ENCODE peak calls at places on chromosomes 12 and 14, in seven cellular contexts. One of them, this sample, is unnamed.

GRCh38 chr12:76611533-76611932 is 52.0 kb upstream of the OSBPL8 start:
- DNase-seq in endothelial cell of umbilical vein: no peak
- DNase-seq in K562: no peak
- DNase-seq in HepG2: no peak
- DNase-seq in HCT116: no peak
- DNase-seq in GM12878: no peak
- DNase-seq in GM23338: no peak
- DNase-seq in this sample: no peak

GRCh38 chr14:54211562-54212308 is 185.1 kb upstream of the CDKN3 start:
- DNase-seq in endothelial cell of umbilical vein: peak; percentile 86
- DNase-seq in K562: no peak
- DNase-seq in HepG2: no peak
- DNase-seq in HCT116: peak; percentile 64
- DNase-seq in GM12878: no peak
- DNase-seq in GM23338: no peak
- DNase-seq in this sample: no peak

GRCh38 chr14:92500491-92500941 is 13.1 kb upstream of the RIN3 start:
- DNase-seq in endothelial cell of umbilical vein: no peak
- DNase-seq in K562: no peak
- DNase-seq in HepG2: peak; percentile 67
- DNase-seq in HCT116: no peak
- DNase-seq in GM12878: no peak
- DNase-seq in GM23338: peak; percentile 15
- DNase-seq in this sample: no peak

GRCh38 chr12:12645485-12645884 is 33.8 kb downstream of the CREBL2 start:
- DNase-seq in endothelial cell of umbilical vein: peak; percentile 6
- DNase-seq in K562: peak; percentile 35
- DNase-seq in HepG2: peak; percentile 64
- DNase-seq in HCT116: peak; percentile 16
- DNase-seq in GM12878: no peak
- DNase-seq in GM23338: peak; percentile 91
- DNase-seq in this sample: no peak

GRCh38 chr12:93918262-93918661 is 230.1 kb upstream of the PLXNC1 start:
- DNase-seq in endothelial cell of umbilical vein: no peak
- DNase-seq in K562: no peak
- DNase-seq in HepG2: no peak
- DNase-seq in HCT116: no peak
- DNase-seq in GM12878: no peak
- DNase-seq in GM23338: no peak
- DNase-seq in this sample: no peak

GRCh38 chr12:76341436-76342030 is 6.7 kb downstream of the BBS10 start:
- DNase-seq in endothelial cell of umbilical vein: peak; percentile 56
- DNase-seq in K562: no peak
- DNase-seq in HepG2: no peak
- DNase-seq in HCT116: no peak
- DNase-seq in GM12878: no peak
- DNase-seq in GM23338: no peak
- DNase-seq in this sample: no peak

GRCh38 chr14:92253381-92253894 is 69.5 kb upstream of the SLC24A4 start:
- DNase-seq in endothelial cell of umbilical vein: no peak
- DNase-seq in K562: no peak
- DNase-seq in HepG2: no peak
- DNase-seq in HCT116: no peak
- DNase-seq in GM12878: no peak
- DNase-seq in GM23338: peak; percentile 72
- DNase-seq in this sample: no peak

GRCh38 chr12:52038447-52038846 is 12.8 kb upstream of the NR4A1 start:
- DNase-seq in endothelial cell of umbilical vein: peak; percentile 30
- DNase-seq in K562: no peak
- DNase-seq in HepG2: no peak
- DNase-seq in HCT116: no peak
- DNase-seq in GM12878: no peak
- DNase-seq in GM23338: no peak
- DNase-seq in this sample: no peak

GRCh38 chr14:37320106-37320505 is 122.4 kb downstream of the MIPOL1 start:
- DNase-seq in endothelial cell of umbilical vein: no peak
- DNase-seq in K562: no peak
- DNase-seq in HepG2: no peak
- DNase-seq in HCT116: no peak
- DNase-seq in GM12878: no peak
- DNase-seq in GM23338: no peak
- DNase-seq in this sample: no peak

GRCh38 chr12:69239922-69240624 is 704 bp downstream of the CPSF6 start:
- DNase-seq in endothelial cell of umbilical vein: peak; percentile 50
- DNase-seq in K562: no peak
- DNase-seq in HepG2: no peak
- DNase-seq in HCT116: no peak
- DNase-seq in GM12878: no peak
- DNase-seq in GM23338: peak; percentile 75
- DNase-seq in this sample: no peak

GRCh38 chr12:42589465-42590323 is at the start of gene PRICKLE1:
- DNase-seq in endothelial cell of umbilical vein: peak; percentile 69
- DNase-seq in K562: peak; percentile 77
- DNase-seq in HepG2: no peak
- DNase-seq in HCT116: no peak
- DNase-seq in GM12878: no peak
- DNase-seq in GM23338: peak; percentile 67
- DNase-seq in this sample: no peak

GRCh38 chr12:120669055-120669828 is 17.7 kb upstream of the MLEC start:
- DNase-seq in endothelial cell of umbilical vein: no peak
- DNase-seq in K562: no peak
- DNase-seq in HepG2: no peak
- DNase-seq in HCT116: no peak
- DNase-seq in GM12878: peak; percentile 79
- DNase-seq in GM23338: peak; percentile 52
- DNase-seq in this sample: no peak

GRCh38 chr12:130761537-130762318 is 45.6 kb upstream of the RIMBP2 start:
- DNase-seq in endothelial cell of umbilical vein: no peak
- DNase-seq in K562: peak; percentile 56
- DNase-seq in HepG2: peak; percentile 54
- DNase-seq in HCT116: peak; percentile 29
- DNase-seq in GM12878: no peak
- DNase-seq in GM23338: peak; percentile 73
- DNase-seq in this sample: no peak

GRCh38 chr12:81231574-81232368 is 153.9 kb downstream of the ACSS3 start:
- DNase-seq in endothelial cell of umbilical vein: no peak
- DNase-seq in K562: no peak
- DNase-seq in HepG2: no peak
- DNase-seq in HCT116: no peak
- DNase-seq in GM12878: no peak
- DNase-seq in GM23338: no peak
- DNase-seq in this sample: no peak

GRCh38 chr14:104651876-104652260 is 37.5 kb upstream of the INF2 start:
- DNase-seq in endothelial cell of umbilical vein: no peak
- DNase-seq in K562: no peak
- DNase-seq in HepG2: no peak
- DNase-seq in HCT116: no peak
- DNase-seq in GM12878: no peak
- DNase-seq in GM23338: peak; percentile 55
- DNase-seq in this sample: no peak

GRCh38 chr12:77407951-77408350 is 342.6 kb upstream of the E2F7 start:
- DNase-seq in endothelial cell of umbilical vein: no peak
- DNase-seq in K562: no peak
- DNase-seq in HepG2: no peak
- DNase-seq in HCT116: no peak
- DNase-seq in GM12878: no peak
- DNase-seq in GM23338: no peak
- DNase-seq in this sample: no peak

GRCh38 chr12:106108187-106108816 is 30.5 kb downstream of the NUAK1 start:
- DNase-seq in endothelial cell of umbilical vein: no peak
- DNase-seq in K562: no peak
- DNase-seq in HepG2: no peak
- DNase-seq in HCT116: no peak
- DNase-seq in GM12878: no peak
- DNase-seq in GM23338: peak; percentile 91
- DNase-seq in this sample: no peak

GRCh38 chr14:35404246-35404495 is 378 bp downstream of the NFKBIA start:
- DNase-seq in endothelial cell of umbilical vein: no peak
- DNase-seq in K562: no peak
- DNase-seq in HepG2: no peak
- DNase-seq in HCT116: no peak
- DNase-seq in GM12878: no peak
- DNase-seq in GM23338: no peak
- DNase-seq in this sample: no peak

GRCh38 chr12:126784328-126784921 is 1482.5 kb upstream of the TMEM132C start:
- DNase-seq in endothelial cell of umbilical vein: no peak
- DNase-seq in K562: peak; percentile 31
- DNase-seq in HepG2: peak; percentile 2
- DNase-seq in HCT116: peak; percentile 66
- DNase-seq in GM12878: no peak
- DNase-seq in GM23338: peak; percentile 64
- DNase-seq in this sample: no peak

GRCh38 chr12:56763753-56764657 is 881 bp downstream of the HSD17B6 start:
- DNase-seq in endothelial cell of umbilical vein: no peak
- DNase-seq in K562: no peak
- DNase-seq in HepG2: no peak
- DNase-seq in HCT116: no peak
- DNase-seq in GM12878: no peak
- DNase-seq in GM23338: no peak
- DNase-seq in this sample: no peak

GRCh38 chr12:9626291-9626690 is 18.6 kb upstream of the KLRB1 start:
- DNase-seq in endothelial cell of umbilical vein: no peak
- DNase-seq in K562: no peak
- DNase-seq in HepG2: no peak
- DNase-seq in HCT116: no peak
- DNase-seq in GM12878: no peak
- DNase-seq in GM23338: no peak
- DNase-seq in this sample: no peak

GRCh38 chr12:88854260-88854659 is 274.0 kb upstream of the KITLG start:
- DNase-seq in endothelial cell of umbilical vein: no peak
- DNase-seq in K562: no peak
- DNase-seq in HepG2: peak; percentile 71
- DNase-seq in HCT116: peak; percentile 43
- DNase-seq in GM12878: no peak
- DNase-seq in GM23338: no peak
- DNase-seq in this sample: no peak

GRCh38 chr14:98130691-98131090 is 1141.3 kb downstream of the BCL11B start:
- DNase-seq in endothelial cell of umbilical vein: no peak
- DNase-seq in K562: no peak
- DNase-seq in HepG2: no peak
- DNase-seq in HCT116: no peak
- DNase-seq in GM12878: no peak
- DNase-seq in GM23338: no peak
- DNase-seq in this sample: no peak

GRCh38 chr12:11753826-11754225 is 104.4 kb downstream of the ETV6 start:
- DNase-seq in endothelial cell of umbilical vein: no peak
- DNase-seq in K562: no peak
- DNase-seq in HepG2: no peak
- DNase-seq in HCT116: no peak
- DNase-seq in GM12878: no peak
- DNase-seq in GM23338: no peak
- DNase-seq in this sample: no peak

GRCh38 chr12:112419269-112420133 is 754 bp downstream of the PTPN11 start:
- DNase-seq in endothelial cell of umbilical vein: peak; percentile 75
- DNase-seq in K562: no peak
- DNase-seq in HepG2: peak; percentile 59
- DNase-seq in HCT116: no peak
- DNase-seq in GM12878: no peak
- DNase-seq in GM23338: peak; percentile 85
- DNase-seq in this sample: no peak
- TF ChIP-seq POLR2AphosphoS5 in endothelial cell of umbilical vein: no peak
- TF ChIP-seq POLR2AphosphoS5 in K562: no peak
- TF ChIP-seq POLR2AphosphoS5 in HepG2: no peak
- TF ChIP-seq POLR2AphosphoS5 in HCT116: no peak
- TF ChIP-seq POLR2AphosphoS5 in GM12878: no peak
- TF ChIP-seq POLR2AphosphoS5 in GM23338: no peak
- TF ChIP-seq POLR2AphosphoS5 in this sample: no peak

GRCh38 chr12:54417712-54418440 is 1.2 kb downstream of the ITGA5 start:
- DNase-seq in endothelial cell of umbilical vein: peak; percentile 43
- DNase-seq in K562: peak; percentile 67
- DNase-seq in HepG2: no peak
- DNase-seq in HCT116: no peak
- DNase-seq in GM12878: no peak
- DNase-seq in GM23338: peak; percentile 52
- DNase-seq in this sample: no peak
- TF ChIP-seq EZH2 in endothelial cell of umbilical vein: no peak
- TF ChIP-seq EZH2 in K562: no peak
- TF ChIP-seq EZH2 in HepG2: no peak
- TF ChIP-seq EZH2 in HCT116: no peak
- TF ChIP-seq EZH2 in GM12878: no peak
- TF ChIP-seq EZH2 in GM23338: no peak
- TF ChIP-seq EZH2 in this sample: no peak

GRCh38 chr12:15196221-15196620 is 25.0 kb downstream of the RERG start:
- DNase-seq in endothelial cell of umbilical vein: no peak
- DNase-seq in K562: no peak
- DNase-seq in HepG2: no peak
- DNase-seq in HCT116: no peak
- DNase-seq in GM12878: no peak
- DNase-seq in GM23338: no peak
- DNase-seq in this sample: no peak
- TF ChIP-seq POLR2AphosphoS5 in endothelial cell of umbilical vein: no peak
- TF ChIP-seq POLR2AphosphoS5 in K562: no peak
- TF ChIP-seq POLR2AphosphoS5 in HepG2: no peak
- TF ChIP-seq POLR2AphosphoS5 in HCT116: no peak
- TF ChIP-seq POLR2AphosphoS5 in GM12878: no peak
- TF ChIP-seq POLR2AphosphoS5 in GM23338: no peak
- TF ChIP-seq POLR2AphosphoS5 in this sample: no peak

DNA sequence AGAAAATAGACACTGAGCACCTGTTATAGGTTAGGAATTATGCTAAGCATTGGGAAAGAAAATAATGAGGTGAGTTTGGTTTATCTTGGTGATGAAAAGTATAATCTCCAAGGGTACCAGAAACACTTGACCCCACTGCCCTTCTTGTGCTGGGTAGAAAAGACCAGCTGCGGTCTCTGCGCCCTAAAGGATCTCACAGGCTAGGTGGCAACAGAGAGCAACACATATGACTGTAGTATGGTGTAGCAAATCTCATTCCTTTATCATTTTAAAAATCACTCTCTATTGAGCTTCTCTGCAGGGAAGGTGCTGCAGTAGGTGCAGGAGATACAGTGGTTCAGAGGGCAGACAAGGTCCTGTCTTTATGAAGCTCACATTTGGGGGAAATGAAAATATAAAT is 26.1 kb downstream of the NRXN3 start:
- DNase-seq in endothelial cell of umbilical vein: no peak
- DNase-seq in K562: no peak
- DNase-seq in HepG2: no peak
- DNase-seq in HCT116: no peak
- DNase-seq in GM12878: no peak
- DNase-seq in GM23338: no peak
- DNase-seq in this sample: no peak
- TF ChIP-seq EZH2 in endothelial cell of umbilical vein: no peak
- TF ChIP-seq EZH2 in K562: no peak
- TF ChIP-seq EZH2 in HepG2: no peak
- TF ChIP-seq EZH2 in HCT116: no peak
- TF ChIP-seq EZH2 in GM12878: no peak
- TF ChIP-seq EZH2 in GM23338: no peak
- TF ChIP-seq EZH2 in this sample: no peak

GRCh38 chr12:124497658-124498057 is 69.8 kb downstream of the NCOR2 start:
- DNase-seq in endothelial cell of umbilical vein: no peak
- DNase-seq in K562: no peak
- DNase-seq in HepG2: no peak
- DNase-seq in HCT116: no peak
- DNase-seq in GM12878: no peak
- DNase-seq in GM23338: no peak
- DNase-seq in this sample: no peak
- TF ChIP-seq POLR2AphosphoS5 in endothelial cell of umbilical vein: no peak
- TF ChIP-seq POLR2AphosphoS5 in K562: no peak
- TF ChIP-seq POLR2AphosphoS5 in HepG2: no peak
- TF ChIP-seq POLR2AphosphoS5 in HCT116: no peak
- TF ChIP-seq POLR2AphosphoS5 in GM12878: no peak
- TF ChIP-seq POLR2AphosphoS5 in GM23338: no peak
- TF ChIP-seq POLR2AphosphoS5 in this sample: no peak